ENCODE peak calls at places on chromosome X, in seven cellular contexts. One of them, this sample, is unnamed.

GRCh38 chrX:318739-319578 is at the start of gene GTPBP6:
- DNase-seq in fibroblast of lung: peak
- DNase-seq in SK-N-SH: peak
- DNase-seq in HFF-Myc: peak
- DNase-seq in lower leg skin: peak
- DNase-seq in AG09309: peak
- DNase-seq in suprapubic skin: peak
- DNase-seq in this sample: peak

GRCh38 chrX:101164766-101165590 is 54.6 kb upstream of the DRP2 start:
- DNase-seq in suprapubic skin: no peak
- DNase-seq in SK-N-SH: no peak
- DNase-seq in lower leg skin: no peak
- DNase-seq in AG09309: no peak
- DNase-seq in HFF-Myc: no peak
- DNase-seq in fibroblast of lung: peak
- DNase-seq in this sample: peak

GRCh38 chrX:104254442-104255115 is at the start of gene ESX1:
- DNase-seq in HFF-Myc: no peak
- DNase-seq in fibroblast of lung: peak
- DNase-seq in lower leg skin: no peak
- DNase-seq in AG09309: no peak
- DNase-seq in SK-N-SH: no peak
- DNase-seq in suprapubic skin: no peak
- DNase-seq in this sample: no peak

GRCh38 chrX:10050481-10050880 is 83.3 kb downstream of the CLDN34 start:
- DNase-seq in lower leg skin: peak
- DNase-seq in suprapubic skin: no peak
- DNase-seq in AG09309: no peak
- DNase-seq in SK-N-SH: no peak
- DNase-seq in fibroblast of lung: no peak
- DNase-seq in HFF-Myc: no peak
- DNase-seq in this sample: no peak

GRCh38 chrX:50067435-50068292 is 133.1 kb downstream of the AKAP4 start:
- DNase-seq in lower leg skin: no peak
- DNase-seq in fibroblast of lung: peak
- DNase-seq in SK-N-SH: peak
- DNase-seq in AG09309: no peak
- DNase-seq in HFF-Myc: no peak
- DNase-seq in suprapubic skin: no peak
- DNase-seq in this sample: peak

GRCh38 chrX:44507292-44507691 is 35.4 kb downstream of the FUNDC1 start:
- DNase-seq in SK-N-SH: no peak
- DNase-seq in suprapubic skin: no peak
- DNase-seq in lower leg skin: no peak
- DNase-seq in fibroblast of lung: no peak
- DNase-seq in AG09309: no peak
- DNase-seq in HFF-Myc: no peak
- DNase-seq in this sample: no peak

GRCh38 chrX:43949669-43950068 is 23.5 kb downstream of the NDP start:
- DNase-seq in AG09309: no peak
- DNase-seq in HFF-Myc: no peak
- DNase-seq in suprapubic skin: no peak
- DNase-seq in SK-N-SH: no peak
- DNase-seq in fibroblast of lung: no peak
- DNase-seq in lower leg skin: no peak
- DNase-seq in this sample: no peak

GRCh38 chrX:51954592-51954991 is 61.2 kb downstream of the MAGED1 start:
- DNase-seq in suprapubic skin: no peak
- DNase-seq in lower leg skin: no peak
- DNase-seq in fibroblast of lung: no peak
- DNase-seq in AG09309: no peak
- DNase-seq in SK-N-SH: no peak
- DNase-seq in HFF-Myc: no peak
- DNase-seq in this sample: no peak

GRCh38 chrX:45505214-45505613 is 304.5 kb upstream of the DIPK2B start:
- DNase-seq in HFF-Myc: no peak
- DNase-seq in SK-N-SH: no peak
- DNase-seq in fibroblast of lung: peak
- DNase-seq in AG09309: no peak
- DNase-seq in lower leg skin: no peak
- DNase-seq in suprapubic skin: no peak
- DNase-seq in this sample: peak

GRCh38 chrX:1108451-1109445 is 103.7 kb downstream of the CRLF2 start:
- DNase-seq in fibroblast of lung: no peak
- DNase-seq in AG09309: no peak
- DNase-seq in suprapubic skin: peak
- DNase-seq in SK-N-SH: no peak
- DNase-seq in HFF-Myc: no peak
- DNase-seq in lower leg skin: peak
- DNase-seq in this sample: no peak

GRCh38 chrX:16897445-16897844 is 27.3 kb upstream of the RBBP7 start:
- DNase-seq in HFF-Myc: no peak
- DNase-seq in SK-N-SH: no peak
- DNase-seq in lower leg skin: no peak
- DNase-seq in AG09309: no peak
- DNase-seq in suprapubic skin: no peak
- DNase-seq in fibroblast of lung: no peak
- DNase-seq in this sample: no peak

GRCh38 chrX:10011261-10011931 is 44.2 kb downstream of the CLDN34 start:
- DNase-seq in fibroblast of lung: no peak
- DNase-seq in AG09309: no peak
- DNase-seq in SK-N-SH: no peak
- DNase-seq in lower leg skin: peak
- DNase-seq in HFF-Myc: no peak
- DNase-seq in suprapubic skin: no peak
- DNase-seq in this sample: no peak

GRCh38 chrX:54044877-54045328 is 630 bp upstream of the PHF8 start:
- DNase-seq in SK-N-SH: peak
- DNase-seq in HFF-Myc: no peak
- DNase-seq in AG09309: no peak
- DNase-seq in suprapubic skin: no peak
- DNase-seq in lower leg skin: no peak
- DNase-seq in fibroblast of lung: no peak
- DNase-seq in this sample: no peak

GRCh38 chrX:21798677-21799219 is 40.7 kb upstream of the MBTPS2 start:
- DNase-seq in suprapubic skin: no peak
- DNase-seq in HFF-Myc: no peak
- DNase-seq in lower leg skin: no peak
- DNase-seq in AG09309: no peak
- DNase-seq in fibroblast of lung: peak
- DNase-seq in SK-N-SH: no peak
- DNase-seq in this sample: peak

GRCh38 chrX:108341947-108342346 is 96.3 kb downstream of the COL4A6 start:
- DNase-seq in HFF-Myc: no peak
- DNase-seq in SK-N-SH: no peak
- DNase-seq in lower leg skin: no peak
- DNase-seq in fibroblast of lung: no peak
- DNase-seq in AG09309: no peak
- DNase-seq in suprapubic skin: no peak
- DNase-seq in this sample: no peak

GRCh38 chrX:4397471-4397870 is 684.0 kb upstream of the PRKX start:
- DNase-seq in SK-N-SH: no peak
- DNase-seq in suprapubic skin: no peak
- DNase-seq in lower leg skin: no peak
- DNase-seq in AG09309: no peak
- DNase-seq in fibroblast of lung: no peak
- DNase-seq in HFF-Myc: no peak
- DNase-seq in this sample: no peak

GRCh38 chrX:95346854-95347253 is 1337.8 kb upstream of the DIAPH2 start:
- DNase-seq in HFF-Myc: no peak
- DNase-seq in fibroblast of lung: peak
- DNase-seq in lower leg skin: no peak
- DNase-seq in AG09309: no peak
- DNase-seq in SK-N-SH: no peak
- DNase-seq in suprapubic skin: no peak
- DNase-seq in this sample: peak

GRCh38 chrX:41605144-41605543 is 83.6 kb upstream of the GPR34 start:
- DNase-seq in suprapubic skin: no peak
- DNase-seq in SK-N-SH: no peak
- DNase-seq in fibroblast of lung: no peak
- DNase-seq in lower leg skin: no peak
- DNase-seq in AG09309: no peak
- DNase-seq in HFF-Myc: no peak
- DNase-seq in this sample: peak

GRCh38 chrX:54786972-54787371 is 11.1 kb downstream of the ITIH6 start:
- DNase-seq in suprapubic skin: no peak
- DNase-seq in HFF-Myc: no peak
- DNase-seq in SK-N-SH: no peak
- DNase-seq in lower leg skin: no peak
- DNase-seq in AG09309: no peak
- DNase-seq in fibroblast of lung: no peak
- DNase-seq in this sample: no peak

GRCh38 chrX:150100261-150100660 is 162.0 kb upstream of the EOLA2 start:
- DNase-seq in suprapubic skin: no peak
- DNase-seq in AG09309: peak
- DNase-seq in SK-N-SH: no peak
- DNase-seq in HFF-Myc: no peak
- DNase-seq in fibroblast of lung: no peak
- DNase-seq in lower leg skin: no peak
- DNase-seq in this sample: no peak

DNA sequence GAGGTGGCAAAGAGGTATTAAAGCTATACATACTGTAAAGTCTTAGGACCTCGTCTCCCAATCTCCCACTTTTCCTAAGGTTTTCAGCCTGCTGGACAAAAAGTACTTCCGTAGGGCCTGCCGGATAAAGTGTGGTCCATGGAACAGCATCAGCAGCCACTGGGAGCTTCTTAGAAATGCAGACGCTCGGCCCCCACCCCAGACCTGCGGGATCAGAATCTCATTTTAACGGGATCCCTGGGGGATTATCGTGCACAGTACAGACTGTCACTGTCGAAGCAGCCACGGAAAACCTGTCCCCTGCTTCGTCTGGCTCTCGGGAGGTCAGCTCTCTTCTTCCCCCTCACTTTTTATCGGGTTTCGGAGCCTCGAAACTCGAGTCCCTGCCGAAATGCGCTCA is 802 bp downstream of the ADGRG2 start:
- DNase-seq in AG09309: no peak
- DNase-seq in suprapubic skin: no peak
- DNase-seq in fibroblast of lung: no peak
- DNase-seq in lower leg skin: no peak
- DNase-seq in SK-N-SH: no peak
- DNase-seq in HFF-Myc: no peak
- DNase-seq in this sample: no peak
- H3K4me3 ChIP-seq in AG09309: no peak
- H3K4me3 ChIP-seq in suprapubic skin: peak
- H3K4me3 ChIP-seq in fibroblast of lung: no peak
- H3K4me3 ChIP-seq in lower leg skin: no peak
- H3K4me3 ChIP-seq in SK-N-SH: peak
- H3K4me3 ChIP-seq in HFF-Myc: no peak
- H3K4me3 ChIP-seq in this sample: no peak

GRCh38 chrX:134907302-134907701 is 83.5 kb upstream of the SMIM10 start:
- DNase-seq in suprapubic skin: no peak
- DNase-seq in SK-N-SH: no peak
- DNase-seq in lower leg skin: no peak
- DNase-seq in AG09309: no peak
- DNase-seq in HFF-Myc: no peak
- DNase-seq in fibroblast of lung: no peak
- DNase-seq in this sample: no peak

GRCh38 chrX:134911348-134911747 is 79.4 kb upstream of the SMIM10 start:
- DNase-seq in AG09309: no peak
- DNase-seq in HFF-Myc: no peak
- DNase-seq in lower leg skin: no peak
- DNase-seq in suprapubic skin: no peak
- DNase-seq in SK-N-SH: no peak
- DNase-seq in fibroblast of lung: no peak
- DNase-seq in this sample: no peak

GRCh38 chrX:134909258-134909657 is 81.5 kb upstream of the SMIM10 start:
- DNase-seq in SK-N-SH: no peak
- DNase-seq in lower leg skin: no peak
- DNase-seq in suprapubic skin: no peak
- DNase-seq in HFF-Myc: no peak
- DNase-seq in AG09309: no peak
- DNase-seq in fibroblast of lung: no peak
- DNase-seq in this sample: no peak

GRCh38 chrX:134908235-134908834 is 82.5 kb upstream of the SMIM10 start:
- DNase-seq in fibroblast of lung: peak
- DNase-seq in HFF-Myc: no peak
- DNase-seq in AG09309: peak
- DNase-seq in SK-N-SH: peak
- DNase-seq in suprapubic skin: no peak
- DNase-seq in lower leg skin: no peak
- DNase-seq in this sample: peak
- TF ChIP-seq CTCF in fibroblast of lung: no peak
- TF ChIP-seq CTCF in HFF-Myc: no peak
- TF ChIP-seq CTCF in AG09309: no peak
- TF ChIP-seq CTCF in SK-N-SH: peak
- TF ChIP-seq CTCF in suprapubic skin: no peak
- TF ChIP-seq CTCF in lower leg skin: no peak
- TF ChIP-seq CTCF in this sample: peak

GRCh38 chrX:57871463-57871862 is 38.8 kb downstream of the ZXDA start:
- DNase-seq in fibroblast of lung: no peak
- DNase-seq in lower leg skin: no peak
- DNase-seq in HFF-Myc: no peak
- DNase-seq in AG09309: no peak
- DNase-seq in suprapubic skin: no peak
- DNase-seq in SK-N-SH: no peak
- DNase-seq in this sample: no peak
- H3K4me3 ChIP-seq in fibroblast of lung: no peak
- H3K4me3 ChIP-seq in lower leg skin: no peak
- H3K4me3 ChIP-seq in HFF-Myc: no peak
- H3K4me3 ChIP-seq in AG09309: no peak
- H3K4me3 ChIP-seq in suprapubic skin: no peak
- H3K4me3 ChIP-seq in SK-N-SH: no peak
- H3K4me3 ChIP-seq in this sample: no peak

GRCh38 chrX:70034646-70035045 is 15.1 kb downstream of the AWAT2 start:
- DNase-seq in suprapubic skin: no peak
- DNase-seq in lower leg skin: no peak
- DNase-seq in AG09309: no peak
- DNase-seq in fibroblast of lung: no peak
- DNase-seq in SK-N-SH: no peak
- DNase-seq in HFF-Myc: no peak
- DNase-seq in this sample: no peak

GRCh38 chrX:70030242-70030823 is 19.4 kb downstream of the AWAT2 start:
- DNase-seq in HFF-Myc: peak
- DNase-seq in fibroblast of lung: peak
- DNase-seq in SK-N-SH: peak
- DNase-seq in lower leg skin: no peak
- DNase-seq in AG09309: no peak
- DNase-seq in suprapubic skin: no peak
- DNase-seq in this sample: peak

GRCh38 chrX:70029790-70030189 is 19.9 kb downstream of the AWAT2 start:
- DNase-seq in suprapubic skin: no peak
- DNase-seq in HFF-Myc: no peak
- DNase-seq in lower leg skin: no peak
- DNase-seq in SK-N-SH: no peak
- DNase-seq in AG09309: no peak
- DNase-seq in fibroblast of lung: no peak
- DNase-seq in this sample: no peak

GRCh38 chrX:70033348-70033747 is 16.4 kb downstream of the AWAT2 start:
- DNase-seq in HFF-Myc: no peak
- DNase-seq in suprapubic skin: no peak
- DNase-seq in AG09309: no peak
- DNase-seq in SK-N-SH: peak
- DNase-seq in lower leg skin: no peak
- DNase-seq in fibroblast of lung: peak
- DNase-seq in this sample: peak

DNA sequence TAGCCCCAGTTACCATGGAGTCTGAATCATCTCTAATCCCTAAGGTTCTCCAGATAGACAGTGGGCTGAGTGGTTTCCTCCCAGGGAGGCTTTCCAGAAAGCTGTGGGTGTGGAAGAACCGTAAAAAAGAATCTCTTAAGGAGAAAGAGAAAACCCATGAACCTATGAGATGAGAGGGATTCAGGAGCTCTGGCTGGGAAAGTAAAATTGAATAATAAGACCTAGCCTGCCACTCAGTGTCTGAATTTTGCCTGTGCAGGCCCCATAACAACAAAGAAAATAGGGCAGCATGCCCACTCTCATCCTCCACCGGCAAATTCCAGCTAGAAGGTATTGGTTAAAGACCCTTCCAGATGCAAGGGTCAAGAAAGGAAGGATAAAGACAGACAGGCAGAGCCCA is 16.9 kb downstream of the AWAT2 start:
- DNase-seq in lower leg skin: no peak
- DNase-seq in SK-N-SH: no peak
- DNase-seq in AG09309: no peak
- DNase-seq in suprapubic skin: no peak
- DNase-seq in HFF-Myc: no peak
- DNase-seq in fibroblast of lung: no peak
- DNase-seq in this sample: no peak
- TF ChIP-seq CTCF in lower leg skin: no peak
- TF ChIP-seq CTCF in SK-N-SH: no peak
- TF ChIP-seq CTCF in AG09309: no peak
- TF ChIP-seq CTCF in suprapubic skin: no peak
- TF ChIP-seq CTCF in HFF-Myc: no peak
- TF ChIP-seq CTCF in fibroblast of lung: no peak
- TF ChIP-seq CTCF in this sample: no peak

This sample was measured in foreskin fibroblast.